ENCODE peak calls at places on chromosome 7, in nine cellular contexts. One of them, this sample, is unnamed.
A peak's percentile ranks its signal among the peaks of the same experiment; 100 is the strongest.

GRCh38 chr7:9889557-9889956 is 1084.1 kb upstream of the PHF14 start:
- DNase-seq in fibroblast of villous mesenchyme: no peak
- DNase-seq in NCI-H1417: no peak
- DNase-seq in smooth muscle cell of the brain vasculature: no peak
- DNase-seq in SIG-M5: no peak
- DNase-seq in aorta: no peak
- DNase-seq in CD4-positive, CD25-positive, alpha-beta regulatory T cell: no peak
- DNase-seq in stimulated activated CD4-positive, alpha-beta T cell treated with anti-CD3 and anti-CD28 coated beads, Interleukin-12 subunit alpha, Interleukin-12 subunit beta, amount 100 ng/mL, for 48 hours: no peak
- DNase-seq in germinal center: no peak
- DNase-seq in this sample: no peak

GRCh38 chr7:31860925-31861324 is 173.9 kb downstream of the PPP1R17 start:
- DNase-seq in aorta: no peak
- DNase-seq in smooth muscle cell of the brain vasculature: no peak
- DNase-seq in fibroblast of villous mesenchyme: no peak
- DNase-seq in NCI-H1417: no peak
- DNase-seq in germinal center: no peak
- DNase-seq in SIG-M5: no peak
- DNase-seq in CD4-positive, CD25-positive, alpha-beta regulatory T cell: no peak
- DNase-seq in stimulated activated CD4-positive, alpha-beta T cell treated with anti-CD3 and anti-CD28 coated beads, Interleukin-12 subunit alpha, Interleukin-12 subunit beta, amount 100 ng/mL, for 48 hours: no peak
- DNase-seq in this sample: no peak

GRCh38 chr7:139725077-139725476 is 52.7 kb downstream of the HIPK2 start:
- DNase-seq in SIG-M5: no peak
- DNase-seq in NCI-H1417: peak; percentile 12
- DNase-seq in smooth muscle cell of the brain vasculature: no peak
- DNase-seq in stimulated activated CD4-positive, alpha-beta T cell treated with anti-CD3 and anti-CD28 coated beads, Interleukin-12 subunit alpha, Interleukin-12 subunit beta, amount 100 ng/mL, for 48 hours: no peak
- DNase-seq in germinal center: peak; percentile 27
- DNase-seq in CD4-positive, CD25-positive, alpha-beta regulatory T cell: no peak
- DNase-seq in aorta: no peak
- DNase-seq in fibroblast of villous mesenchyme: peak; percentile 89
- DNase-seq in this sample: no peak

GRCh38 chr7:38881947-38882684 is 26.9 kb downstream of the VPS41 start:
- DNase-seq in SIG-M5: no peak
- DNase-seq in NCI-H1417: no peak
- DNase-seq in germinal center: no peak
- DNase-seq in smooth muscle cell of the brain vasculature: no peak
- DNase-seq in fibroblast of villous mesenchyme: no peak
- DNase-seq in CD4-positive, CD25-positive, alpha-beta regulatory T cell: no peak
- DNase-seq in aorta: no peak
- DNase-seq in stimulated activated CD4-positive, alpha-beta T cell treated with anti-CD3 and anti-CD28 coated beads, Interleukin-12 subunit alpha, Interleukin-12 subunit beta, amount 100 ng/mL, for 48 hours: no peak
- DNase-seq in this sample: no peak

GRCh38 chr7:33716581-33717477 is 188.5 kb upstream of the BMPER start:
- DNase-seq in SIG-M5: no peak
- DNase-seq in NCI-H1417: peak; percentile 71
- DNase-seq in fibroblast of villous mesenchyme: peak; percentile 57
- DNase-seq in CD4-positive, CD25-positive, alpha-beta regulatory T cell: peak; percentile 8
- DNase-seq in germinal center: no peak
- DNase-seq in aorta: no peak
- DNase-seq in stimulated activated CD4-positive, alpha-beta T cell treated with anti-CD3 and anti-CD28 coated beads, Interleukin-12 subunit alpha, Interleukin-12 subunit beta, amount 100 ng/mL, for 48 hours: no peak
- DNase-seq in smooth muscle cell of the brain vasculature: peak; percentile 29
- DNase-seq in this sample: no peak

GRCh38 chr7:123624527-123625183 is 23.0 kb downstream of the ASB15 start:
- DNase-seq in stimulated activated CD4-positive, alpha-beta T cell treated with anti-CD3 and anti-CD28 coated beads, Interleukin-12 subunit alpha, Interleukin-12 subunit beta, amount 100 ng/mL, for 48 hours: peak; percentile 67
- DNase-seq in germinal center: peak; percentile 45
- DNase-seq in aorta: peak; percentile 55
- DNase-seq in smooth muscle cell of the brain vasculature: no peak
- DNase-seq in CD4-positive, CD25-positive, alpha-beta regulatory T cell: peak; percentile 71
- DNase-seq in fibroblast of villous mesenchyme: no peak
- DNase-seq in NCI-H1417: no peak
- DNase-seq in SIG-M5: no peak
- DNase-seq in this sample: no peak

GRCh38 chr7:1460757-1461639 is 1.7 kb upstream of the MICALL2 start:
- DNase-seq in germinal center: no peak
- DNase-seq in CD4-positive, CD25-positive, alpha-beta regulatory T cell: no peak
- DNase-seq in SIG-M5: no peak
- DNase-seq in smooth muscle cell of the brain vasculature: no peak
- DNase-seq in stimulated activated CD4-positive, alpha-beta T cell treated with anti-CD3 and anti-CD28 coated beads, Interleukin-12 subunit alpha, Interleukin-12 subunit beta, amount 100 ng/mL, for 48 hours: no peak
- DNase-seq in NCI-H1417: peak; percentile 45
- DNase-seq in fibroblast of villous mesenchyme: peak; percentile 83
- DNase-seq in aorta: peak; percentile 85
- DNase-seq in this sample: peak; percentile 97

GRCh38 chr7:101614098-101614938 is 14.8 kb downstream of the MYL10 start:
- DNase-seq in stimulated activated CD4-positive, alpha-beta T cell treated with anti-CD3 and anti-CD28 coated beads, Interleukin-12 subunit alpha, Interleukin-12 subunit beta, amount 100 ng/mL, for 48 hours: no peak
- DNase-seq in smooth muscle cell of the brain vasculature: no peak
- DNase-seq in NCI-H1417: no peak
- DNase-seq in germinal center: no peak
- DNase-seq in fibroblast of villous mesenchyme: no peak
- DNase-seq in aorta: peak; percentile 84
- DNase-seq in SIG-M5: no peak
- DNase-seq in CD4-positive, CD25-positive, alpha-beta regulatory T cell: no peak
- DNase-seq in this sample: no peak

GRCh38 chr7:95933618-95934017 is 161.3 kb downstream of the DYNC1I1 start:
- DNase-seq in CD4-positive, CD25-positive, alpha-beta regulatory T cell: no peak
- DNase-seq in SIG-M5: no peak
- DNase-seq in smooth muscle cell of the brain vasculature: no peak
- DNase-seq in fibroblast of villous mesenchyme: no peak
- DNase-seq in germinal center: no peak
- DNase-seq in NCI-H1417: peak; percentile 99
- DNase-seq in aorta: no peak
- DNase-seq in stimulated activated CD4-positive, alpha-beta T cell treated with anti-CD3 and anti-CD28 coated beads, Interleukin-12 subunit alpha, Interleukin-12 subunit beta, amount 100 ng/mL, for 48 hours: no peak
- DNase-seq in this sample: no peak

GRCh38 chr7:19009241-19009935 is 108.0 kb downstream of the TWIST1 start:
- DNase-seq in CD4-positive, CD25-positive, alpha-beta regulatory T cell: no peak
- DNase-seq in fibroblast of villous mesenchyme: no peak
- DNase-seq in SIG-M5: no peak
- DNase-seq in NCI-H1417: no peak
- DNase-seq in smooth muscle cell of the brain vasculature: no peak
- DNase-seq in stimulated activated CD4-positive, alpha-beta T cell treated with anti-CD3 and anti-CD28 coated beads, Interleukin-12 subunit alpha, Interleukin-12 subunit beta, amount 100 ng/mL, for 48 hours: no peak
- DNase-seq in germinal center: no peak
- DNase-seq in aorta: no peak
- DNase-seq in this sample: no peak

GRCh38 chr7:51589111-51589510 is 272.5 kb upstream of the COBL start:
- DNase-seq in CD4-positive, CD25-positive, alpha-beta regulatory T cell: no peak
- DNase-seq in aorta: no peak
- DNase-seq in fibroblast of villous mesenchyme: no peak
- DNase-seq in stimulated activated CD4-positive, alpha-beta T cell treated with anti-CD3 and anti-CD28 coated beads, Interleukin-12 subunit alpha, Interleukin-12 subunit beta, amount 100 ng/mL, for 48 hours: no peak
- DNase-seq in smooth muscle cell of the brain vasculature: no peak
- DNase-seq in SIG-M5: no peak
- DNase-seq in NCI-H1417: no peak
- DNase-seq in germinal center: no peak
- DNase-seq in this sample: no peak

GRCh38 chr7:158067931-158068482 is 519.6 kb downstream of the PTPRN2 start:
- DNase-seq in stimulated activated CD4-positive, alpha-beta T cell treated with anti-CD3 and anti-CD28 coated beads, Interleukin-12 subunit alpha, Interleukin-12 subunit beta, amount 100 ng/mL, for 48 hours: no peak
- DNase-seq in CD4-positive, CD25-positive, alpha-beta regulatory T cell: no peak
- DNase-seq in germinal center: no peak
- DNase-seq in NCI-H1417: no peak
- DNase-seq in smooth muscle cell of the brain vasculature: no peak
- DNase-seq in aorta: peak; percentile 30
- DNase-seq in SIG-M5: no peak
- DNase-seq in fibroblast of villous mesenchyme: no peak
- DNase-seq in this sample: no peak

GRCh38 chr7:78587443-78588044 is 789.0 kb downstream of the PHTF2 start:
- DNase-seq in smooth muscle cell of the brain vasculature: no peak
- DNase-seq in CD4-positive, CD25-positive, alpha-beta regulatory T cell: no peak
- DNase-seq in fibroblast of villous mesenchyme: peak; percentile 11
- DNase-seq in stimulated activated CD4-positive, alpha-beta T cell treated with anti-CD3 and anti-CD28 coated beads, Interleukin-12 subunit alpha, Interleukin-12 subunit beta, amount 100 ng/mL, for 48 hours: no peak
- DNase-seq in aorta: no peak
- DNase-seq in NCI-H1417: no peak
- DNase-seq in germinal center: no peak
- DNase-seq in SIG-M5: no peak
- DNase-seq in this sample: no peak